ENCODE peak calls at places on chromosome 22, in nine cellular contexts. J is H1; G is effector memory CD4-positive, alpha-beta T cell; R is pancreas; I is CD4-positive, alpha-beta memory T cell; S is MM.1S; L is tibial artery; X is upper lobe of right lung; D is IMR-90. W is an unnamed sample. For H3K4me1, the result is how much of the 10 kb centered on the place peaks cover.

GRCh38 chr22:31161386-31161785 is 1.4 kb downstream of the RNF185 start:
- DNase-seq in J (no peak), G (no peak), R (no peak), I (no peak), S (no peak), L (no peak), X (no peak), D (no peak), W (no peak)

GRCh38 chr22:33057363-33057995 is 702 bp downstream of the SYN3 start:
- DNase-seq in J (no peak), G (no peak), R (no peak), I (no peak), S (no peak), L (no peak), X (no peak), D (no peak), W (no peak)

GRCh38 chr22:43128116-43128515 is 15.1 kb downstream of the MCAT start:
- DNase-seq in J (no peak), G (no peak), R (no peak), I (no peak), S (no peak), L (no peak), X (no peak), D (no peak), W (no peak)

GRCh38 chr22:20552450-20552894 is 45.1 kb downstream of the MED15 start:
- DNase-seq in J (no peak), G (no peak), R (no peak), I (no peak), S (no peak), L (peak), X (no peak), D (peak), W (peak)

GRCh38 chr22:47056776-47057470 is 294.5 kb downstream of the TBC1D22A start:
- DNase-seq in J (no peak), G (no peak), R (no peak), I (no peak), S (no peak), L (no peak), X (peak), D (no peak), W (no peak)

GRCh38 chr22:49015993-49016908 is 811.4 kb downstream of the BRD1 start:
- DNase-seq in J (no peak), G (no peak), R (no peak), I (no peak), S (no peak), L (peak), X (peak), D (no peak), W (peak)

GRCh38 chr22:47943729-47944700 is 1181.6 kb downstream of the TBC1D22A start:
- DNase-seq in J (no peak), G (no peak), R (no peak), I (no peak), S (no peak), L (no peak), X (no peak), D (no peak), W (no peak)

GRCh38 chr22:20400606-20401375 is 6.8 kb downstream of the ZNF74 start:
- DNase-seq in J (no peak), G (no peak), R (no peak), I (no peak), S (no peak), L (no peak), X (no peak), D (no peak), W (no peak)

GRCh38 chr22:29093501-29093921 is 20.7 kb downstream of the KREMEN1 start:
- DNase-seq in J (no peak), G (no peak), R (no peak), I (no peak), S (no peak), L (no peak), X (no peak), D (peak), W (peak)

GRCh38 chr22:40922484-40923303 is 28.5 kb upstream of the RBX1 start:
- DNase-seq in J (no peak), G (no peak), R (no peak), I (peak), S (peak), L (no peak), X (no peak), D (peak), W (no peak)
- H3K4me1 ChIP-seq in J (under half), G (under half), R (under half), I (under half), S (under half), L (under half), X (under half), D (under half), W (under half)

GRCh38 chr22:23243006-23243573 is 62.8 kb downstream of the BCR start:
- DNase-seq in J (peak), G (peak), R (no peak), I (peak), S (no peak), L (no peak), X (no peak), D (no peak), W (no peak)
- H3K4me3 ChIP-seq in J (peak), G (no peak), R (no peak), I (peak), S (no peak), L (no peak), X (no peak), D (no peak), W (no peak)

GRCh38 chr22:37274380-37274862 is 7.9 kb upstream of the CYTH4 start:
- DNase-seq in J (no peak), G (no peak), R (peak), I (no peak), S (no peak), L (peak), X (peak), D (no peak), W (peak)

GRCh38 chr22:37276771-37277170 is 5.5 kb upstream of the CYTH4 start:
- DNase-seq in J (no peak), G (no peak), R (no peak), I (no peak), S (no peak), L (no peak), X (no peak), D (peak), W (no peak)

GRCh38 chr22:37275134-37275533 is 7.2 kb upstream of the CYTH4 start:
- DNase-seq in J (no peak), G (no peak), R (no peak), I (no peak), S (no peak), L (no peak), X (no peak), D (no peak), W (no peak)

GRCh38 chr22:37273846-37274225 is 8.5 kb upstream of the CYTH4 start:
- DNase-seq in J (no peak), G (no peak), R (no peak), I (no peak), S (no peak), L (no peak), X (no peak), D (no peak), W (no peak)

GRCh38 chr22:37275622-37276021 is 6.7 kb upstream of the CYTH4 start:
- DNase-seq in J (no peak), G (no peak), R (no peak), I (peak), S (no peak), L (no peak), X (no peak), D (no peak), W (no peak)
- H3K4me1 ChIP-seq in J (under half), G (under half), R (under half), I (under half), S (under half), L (under half), X (under half), D (under half), W (under half)

GRCh38 chr22:46042786-46043185 is 65.8 kb upstream of the WNT7B start:
- DNase-seq in J (no peak), G (no peak), R (no peak), I (no peak), S (no peak), L (no peak), X (peak), D (peak), W (no peak)
- H3K4me3 ChIP-seq in J (no peak), G (no peak), R (no peak), I (no peak), S (no peak), L (no peak), X (peak), D (no peak), W (peak)

GRCh38 chr22:24515025-24515338 is 19.9 kb downstream of the UPB1 start:
- DNase-seq in J (no peak), G (no peak), R (no peak), I (no peak), S (no peak), L (no peak), X (no peak), D (no peak), W (peak)
- H3K4me1 ChIP-seq in J (under half), G (under half), R (under half), I (under half), S (under half), L (under half), X (under half), D (under half), W (under half)

DNA sequence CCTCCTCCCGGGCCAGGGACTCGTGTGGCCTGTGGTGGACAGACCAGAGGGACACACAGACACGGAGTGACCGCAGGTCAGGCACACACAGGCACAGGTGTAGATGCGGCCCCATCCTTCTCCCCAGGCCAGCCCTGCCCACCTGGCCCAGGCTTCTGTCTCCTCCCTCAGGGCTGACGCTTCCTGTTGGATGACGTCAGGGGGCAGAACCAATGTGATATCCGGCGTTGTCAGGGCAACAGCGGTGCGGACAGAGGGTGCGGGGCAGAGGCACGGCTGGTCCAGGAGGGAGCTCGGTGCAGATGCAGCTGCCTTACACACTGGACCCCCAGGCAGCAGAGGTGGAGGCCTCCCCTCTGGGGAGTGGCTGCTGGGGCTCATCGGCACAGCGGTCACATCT is 2.9 kb upstream of the TUBGCP6 start:
- DNase-seq in J (no peak), G (peak), R (no peak), I (peak), S (peak), L (no peak), X (no peak), D (peak), W (peak)
- H3K4me3 ChIP-seq in J (no peak), G (no peak), R (no peak), I (no peak), S (no peak), L (no peak), X (no peak), D (no peak), W (no peak)

DNA sequence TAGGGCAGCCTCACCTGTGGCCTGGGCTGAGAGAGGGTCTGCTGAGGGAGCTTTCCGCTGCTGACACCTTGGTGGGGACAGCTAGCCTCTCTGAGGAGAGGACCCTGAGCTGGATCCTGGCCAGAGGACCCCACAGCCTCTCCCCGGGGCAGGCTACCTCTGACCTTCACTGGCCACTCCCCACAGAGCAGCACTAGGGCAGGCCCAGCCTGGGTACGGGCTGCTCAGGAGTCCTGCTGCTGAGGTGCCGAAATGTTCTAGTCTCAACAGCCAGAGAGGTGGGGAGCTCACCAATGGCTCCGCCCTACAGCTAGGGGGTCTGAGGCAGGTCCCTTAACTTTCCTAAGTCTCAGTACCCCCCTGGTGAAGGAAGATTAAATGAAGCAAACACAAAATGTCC is 47.5 kb downstream of the SGSM3 start:
- DNase-seq in J (no peak), G (no peak), R (no peak), I (no peak), S (no peak), L (no peak), X (no peak), D (no peak), W (no peak)
- H3K4me1 ChIP-seq in J (under half), G (under half), R (under half), I (under half), S (under half), L (under half), X (under half), D (under half), W (under half)

GRCh38 chr22:39773503-39773902 is 120.1 kb downstream of the ENTHD1 start:
- DNase-seq in J (no peak), G (no peak), R (no peak), I (no peak), S (no peak), L (no peak), X (no peak), D (no peak), W (no peak)
- H3K4me3 ChIP-seq in J (no peak), G (peak), R (no peak), I (no peak), S (no peak), L (no peak), X (no peak), D (no peak), W (no peak)

DNA sequence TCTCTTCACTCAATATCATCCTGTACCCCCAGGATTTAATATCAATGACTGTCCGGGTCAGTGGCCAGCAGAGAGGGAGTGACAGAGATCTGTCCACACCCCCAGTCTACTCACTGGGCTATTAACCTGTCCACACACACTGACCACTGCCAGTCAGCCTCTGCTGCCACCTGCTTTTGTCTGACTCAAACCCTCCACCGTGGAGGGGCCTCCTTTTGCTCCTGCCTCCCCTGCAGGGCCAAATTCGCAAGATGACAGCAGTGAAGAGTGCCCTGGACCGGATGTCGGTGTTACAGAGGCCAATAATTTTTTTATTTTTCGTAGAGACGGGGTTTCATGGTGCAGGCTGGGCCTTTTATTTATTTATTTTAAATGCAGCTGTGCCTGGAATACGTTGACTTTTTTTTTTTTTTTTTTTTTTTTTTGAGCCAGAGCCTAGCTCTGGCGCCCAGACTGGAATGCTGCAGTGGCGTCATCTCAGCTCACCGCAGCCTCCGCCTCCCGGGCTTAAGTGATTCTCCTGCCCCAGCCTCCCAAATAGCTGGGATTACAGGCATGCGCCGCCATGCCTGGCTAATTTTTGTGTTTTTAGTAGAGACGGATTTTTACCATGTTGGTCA is 5.1 kb downstream of the PDXP start:
- DNase-seq in J (no peak), G (no peak), R (no peak), I (no peak), S (no peak), L (no peak), X (no peak), D (peak), W (peak)
- H3K4me1 ChIP-seq in J (under half), G (under half), R (under half), I (under half), S (under half), L (under half), X (under half), D (under half), W (under half)

GRCh38 chr22:17911312-17911705 is 113.1 kb downstream of the MICAL3 start:
- DNase-seq in J (no peak), G (no peak), R (no peak), I (no peak), S (no peak), L (no peak), X (no peak), D (no peak), W (no peak)
- H3K4me3 ChIP-seq in J (no peak), G (no peak), R (no peak), I (no peak), S (no peak), L (no peak), X (no peak), D (no peak), W (no peak)

W was measured in psoas muscle.